ENCODE peak calls at places on chromosome 6, in eight cellular contexts. W is ascending aorta; F is activated CD4-positive, CD25-positive, alpha-beta regulatory T cell; E is body of pancreas; P is NCI-H345; K is IMR-90; U is HT-29; Q is stimulated activated CD8-positive, alpha-beta memory T cell treated with anti-CD3 and anti-CD28 coated beads, Interleukin-15, amount 100 ng/mL, for 4 hours. G is an unnamed sample.

GRCh38 chr6:45049188-45049843 is 278.8 kb upstream of the RUNX2 start:
- DNase-seq in F (no peak), Q (no peak), U (peak; percentile 16), P (no peak), K (peak; percentile 28), W (no peak), E (no peak), G (no peak)

GRCh38 chr6:1636272-1636825 is 26.6 kb downstream of the FOXC1 start:
- DNase-seq in U (no peak), K (no peak), F (no peak), W (no peak), Q (no peak), E (no peak), P (no peak), G (no peak)

GRCh38 chr6:169427856-169428255 is 174.2 kb upstream of the THBS2 start:
- DNase-seq in W (peak; percentile 62), K (peak; percentile 80), P (no peak), Q (no peak), F (no peak), U (no peak), E (no peak), G (no peak)

GRCh38 chr6:147530132-147531060 is 21.9 kb downstream of the SAMD5 start:
- DNase-seq in P (no peak), F (no peak), K (no peak), U (no peak), E (no peak), W (no peak), Q (no peak), G (no peak)

GRCh38 chr6:29935273-29935955 is 6.9 kb upstream of the HLA-A start:
- DNase-seq in W (no peak), U (no peak), F (no peak), K (no peak), E (no peak), P (no peak), Q (no peak), G (no peak)

GRCh38 chr6:37777272-37777736 is 42.2 kb upstream of the ZFAND3 start:
- DNase-seq in K (no peak), P (no peak), Q (no peak), F (no peak), W (no peak), E (no peak), U (no peak), G (no peak)

GRCh38 chr6:163288066-163288465 is 126.5 kb upstream of the QKI start:
- DNase-seq in W (no peak), F (no peak), K (no peak), U (no peak), P (no peak), E (no peak), Q (no peak), G (no peak)

GRCh38 chr6:56292505-56293181 is 45.3 kb upstream of the COL21A1 start:
- DNase-seq in E (no peak), K (peak; percentile 62), P (peak; percentile 48), U (peak; percentile 72), F (no peak), W (no peak), Q (no peak), G (peak; percentile 7)

GRCh38 chr6:25337004-25337403 is 57.8 kb downstream of the CARMIL1 start:
- DNase-seq in U (no peak), K (no peak), W (no peak), P (no peak), E (no peak), Q (no peak), F (no peak), G (no peak)

GRCh38 chr6:137157601-137158000 is 15.8 kb downstream of the IL22RA2 start:
- DNase-seq in K (no peak), P (peak; percentile 57), F (no peak), U (peak; percentile 8), Q (no peak), E (no peak), W (no peak), G (peak; percentile 25)

GRCh38 chr6:13407709-13408695 is 79.4 kb downstream of the GFOD1 start:
- DNase-seq in K (peak; percentile 87), P (no peak), Q (no peak), W (no peak), E (peak; percentile 61), F (no peak), U (peak; percentile 93), G (no peak)